ENCODE peak calls at places on chromosomes 2 and 18, in four cellular contexts. E, B, A and K are unnamed samples.

GRCh38 chr2:120108049-120108448 is 95.2 kb downstream of the EPB41L5 start:
- DNase-seq in E (no peak), A (no peak), B (no peak), K (no peak)

GRCh38 chr2:12504443-12504842 is 212.3 kb upstream of the TRIB2 start:
- DNase-seq in A (peak), B (no peak), E (no peak), K (no peak)

GRCh38 chr2:215556979-215557378 is 121.1 kb upstream of the FN1 start:
- DNase-seq in A (no peak), E (no peak), B (no peak), K (no peak)

GRCh38 chr2:137706786-137707613 is 257.3 kb upstream of the HNMT start:
- DNase-seq in E (no peak), A (no peak), B (no peak), K (no peak)

GRCh38 chr2:86413296-86414085 is 27.7 kb upstream of the KDM3A start:
- DNase-seq in E (no peak), A (no peak), B (no peak), K (no peak)

GRCh38 chr2:58908501-58909154 is 667.5 kb upstream of the FANCL start:
- DNase-seq in B (no peak), A (no peak), E (no peak), K (no peak)

GRCh38 chr2:56077352-56077915 is 106.4 kb upstream of the CCDC85A start:
- DNase-seq in E (peak), A (no peak), B (peak), K (peak)

GRCh38 chr2:146128216-146128615 is 1608.3 kb upstream of the ZEB2 start:
- DNase-seq in A (no peak), E (no peak), B (no peak), K (no peak)

GRCh38 chr2:208047840-208048239 is 22.5 kb upstream of the PLEKHM3 start:
- DNase-seq in E (no peak), B (no peak), A (no peak), K (no peak)

GRCh38 chr2:170324640-170325046 is 146.7 kb downstream of the MYO3B start:
- DNase-seq in E (peak), A (no peak), B (peak), K (peak)

GRCh38 chr2:20224191-20224715 is 677 bp downstream of the SDC1 start:
- DNase-seq in E (no peak), B (peak), A (no peak), K (no peak)

GRCh38 chr2:199742884-199743283 is 108.1 kb downstream of the FTCDNL1 start:
- DNase-seq in B (no peak), E (no peak), A (no peak), K (no peak)

DNA sequence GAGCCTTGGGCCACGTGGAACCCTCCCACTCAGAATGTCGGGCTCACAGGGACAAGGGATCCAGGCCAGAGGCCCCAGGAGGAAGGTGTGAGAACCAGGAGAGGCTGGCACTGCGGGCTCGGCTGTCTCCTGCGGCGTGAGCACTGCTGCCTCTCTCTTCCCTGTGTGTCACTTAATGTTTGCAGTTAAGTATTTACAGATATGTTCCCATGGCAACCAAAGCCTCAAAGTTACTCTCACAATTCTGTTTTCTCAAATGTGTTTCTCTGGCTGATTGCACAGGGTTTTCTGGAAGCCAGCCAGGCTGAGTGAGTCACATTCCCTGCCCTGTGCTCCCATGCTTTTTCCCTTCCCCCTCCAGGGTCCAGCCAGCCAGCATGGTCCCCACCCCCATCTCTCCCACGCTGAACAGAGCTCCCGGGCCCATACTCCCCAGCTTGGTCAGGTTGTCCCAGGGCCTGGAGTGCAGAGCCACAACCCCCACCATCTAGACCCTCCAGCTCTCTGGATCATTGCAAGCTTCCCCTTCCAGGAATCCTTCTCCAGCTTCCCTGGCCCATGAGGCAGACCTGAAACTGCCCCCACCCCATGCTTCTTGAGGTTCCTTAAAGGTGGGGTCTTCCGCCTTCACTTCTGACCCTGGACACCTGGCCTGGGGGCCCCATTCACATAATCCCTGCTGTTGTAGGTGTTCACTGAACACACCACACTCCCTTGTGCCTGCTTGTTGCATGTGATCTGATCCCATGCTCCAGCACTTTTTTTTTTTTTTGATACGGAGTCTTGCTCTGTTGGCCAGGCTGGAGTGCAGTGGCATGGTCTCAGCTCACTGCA is 265.9 kb downstream of the CELF4 start:
- DNase-seq in E (peak), B (no peak), A (peak), K (peak)
- H3K27ac ChIP-seq in E (no peak), B (no peak), A (no peak), K (no peak)

GRCh38 chr2:226759768-226760167 is 39.9 kb downstream of the IRS1 start:
- DNase-seq in A (no peak), E (no peak), B (no peak), K (no peak)

GRCh38 chr2:226756131-226756530 is 43.5 kb downstream of the IRS1 start:
- DNase-seq in A (no peak), E (peak), B (no peak), K (no peak)

GRCh38 chr2:226761195-226761583 is 38.4 kb downstream of the IRS1 start:
- DNase-seq in B (no peak), E (no peak), A (no peak), K (no peak)

GRCh38 chr2:226760412-226761194 is 39.0 kb downstream of the IRS1 start:
- DNase-seq in B (no peak), A (no peak), E (peak), K (no peak)

GRCh38 chr2:226758886-226759660 is 40.5 kb downstream of the IRS1 start:
- DNase-seq in E (no peak), B (no peak), A (no peak), K (no peak)
- TF ChIP-seq TAF1 in E (no peak), B (no peak), A (no peak), K (no peak)

GRCh38 chr2:171509945-171510731 is 12.1 kb upstream of the CYBRD1 start:
- DNase-seq in A (peak), E (no peak), B (no peak), K (no peak)
- TF ChIP-seq HDAC6 in A (no peak), E (no peak), B (no peak), K (no peak)

DNA sequence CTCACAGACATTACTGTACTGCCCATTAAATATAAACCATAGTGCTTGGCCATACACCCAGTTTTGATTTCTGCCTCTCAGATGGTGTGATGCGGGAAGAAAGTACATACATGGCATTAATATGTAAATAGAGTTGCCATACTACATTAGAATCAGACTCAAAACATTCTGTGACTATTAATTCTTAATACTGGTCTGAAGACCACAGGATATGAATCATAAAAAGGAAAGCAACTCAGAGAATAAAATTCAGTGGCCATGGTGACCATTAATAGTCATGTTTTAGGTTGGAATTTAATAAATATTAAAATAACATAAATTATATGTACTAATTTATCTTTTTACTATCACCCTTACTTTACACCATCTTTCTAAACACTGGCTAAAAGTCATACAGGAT is 33.0 kb upstream of the WDR75 start:
- DNase-seq in A (no peak), E (no peak), B (no peak), K (no peak)
- H3K27ac ChIP-seq in A (no peak), E (no peak), B (no peak), K (no peak)

DNA sequence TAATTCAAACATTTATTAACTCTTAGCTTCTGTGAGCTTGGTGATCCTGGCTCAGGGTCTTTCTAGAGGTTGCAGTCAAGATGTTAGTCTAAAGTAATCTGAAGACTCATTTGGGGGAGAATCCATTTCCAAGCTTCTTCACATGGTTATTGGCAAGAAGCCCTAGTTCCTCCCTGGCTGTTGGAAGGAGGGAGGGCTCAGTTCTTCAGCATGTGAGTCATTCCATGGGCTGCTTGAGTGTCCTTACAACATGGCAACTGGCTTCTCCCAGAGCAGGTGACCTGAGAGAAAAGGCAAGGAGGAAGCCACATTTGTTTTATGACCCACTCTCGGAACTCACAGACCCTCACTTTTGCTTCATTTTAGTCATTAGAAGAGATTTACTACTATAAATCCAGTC is 10.6 kb upstream of the C2orf74 start:
- DNase-seq in B (no peak), A (no peak), E (no peak), K (no peak)
- TF ChIP-seq TAF1 in B (no peak), A (no peak), E (no peak), K (no peak)

GRCh38 chr18:45590060-45590537 is 25.2 kb upstream of the SLC14A2 start:
- DNase-seq in B (no peak), E (no peak), A (no peak), K (no peak)
- TF ChIP-seq HDAC6 in B (no peak), E (no peak), A (no peak), K (no peak)

GRCh38 chr2:223613017-223613950 is 11.1 kb upstream of the SCG2 start:
- DNase-seq in A (no peak), E (peak), B (peak), K (peak)

GRCh38 chr2:223619486-223620129 is 17.4 kb upstream of the SCG2 start:
- DNase-seq in E (no peak), B (no peak), A (no peak), K (no peak)

GRCh38 chr2:223621901-223622300 is 19.7 kb upstream of the SCG2 start:
- DNase-seq in A (no peak), E (no peak), B (no peak), K (no peak)

GRCh38 chr2:223614534-223614933 is 12.4 kb upstream of the SCG2 start:
- DNase-seq in E (no peak), B (no peak), A (no peak), K (no peak)

GRCh38 chr2:223618172-223619035 is 16.2 kb upstream of the SCG2 start:
- DNase-seq in E (no peak), B (peak), A (no peak), K (no peak)
- H3K27ac ChIP-seq in E (no peak), B (no peak), A (no peak), K (no peak)

DNA sequence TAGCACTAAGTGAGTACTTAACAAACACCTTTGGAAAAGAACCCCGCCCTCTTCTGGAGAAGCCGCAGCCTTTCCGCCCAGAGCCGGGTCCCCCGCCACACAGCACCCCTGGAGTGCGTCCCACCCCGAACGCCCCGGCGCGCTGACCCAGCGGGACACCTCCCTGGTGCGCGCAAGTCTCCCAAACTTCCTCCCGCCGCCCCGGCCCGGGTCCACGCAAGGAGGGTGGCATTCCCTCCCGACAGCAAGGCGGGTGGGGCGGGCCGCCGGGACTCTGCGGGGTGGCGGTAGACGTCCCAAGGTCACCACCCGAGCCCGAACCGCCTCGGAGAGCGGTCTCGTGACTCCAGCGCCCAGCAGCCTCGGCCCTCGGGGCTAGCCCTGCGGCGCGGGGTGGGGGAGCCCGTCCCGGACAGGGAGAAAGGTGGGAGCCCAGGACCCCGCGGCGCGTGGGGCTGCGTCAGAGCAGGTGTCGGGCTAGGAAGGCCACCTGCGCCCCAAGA is 598 bp downstream of the CCDC93 start:
- DNase-seq in A (no peak), E (peak), B (peak), K (peak)
- TF ChIP-seq TAF1 in A (no peak), E (no peak), B (no peak), K (no peak)

DNA sequence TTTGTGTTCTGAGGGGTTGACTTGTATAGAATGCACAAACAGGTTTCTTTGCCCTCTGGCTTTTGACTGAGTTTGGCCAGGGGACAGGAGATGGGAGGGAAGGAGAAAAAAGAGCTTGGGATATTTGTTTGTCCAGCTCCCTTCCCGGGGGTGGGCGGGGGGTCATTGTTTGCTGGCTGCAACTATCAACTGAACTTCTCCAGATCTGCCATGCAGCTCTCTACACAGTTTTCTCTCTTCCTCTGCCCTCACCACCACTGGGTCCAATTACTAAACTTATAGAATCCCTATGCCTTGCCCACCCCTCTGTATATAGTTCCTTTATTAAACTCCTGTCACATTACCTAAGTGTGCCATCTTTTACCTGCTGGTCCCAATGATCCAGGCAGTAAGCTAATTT is 32.8 kb upstream of the CHN1 start:
- DNase-seq in E (no peak), A (no peak), B (no peak), K (no peak)
- TF ChIP-seq HDAC6 in E (no peak), A (no peak), B (no peak), K (no peak)

GRCh38 chr2:30503007-30503691 is 56.1 kb downstream of the LCLAT1 start:
- DNase-seq in E (no peak), A (no peak), B (no peak), K (no peak)

GRCh38 chr2:30505500-30506180 is 58.6 kb downstream of the LCLAT1 start:
- DNase-seq in E (peak), B (no peak), A (no peak), K (no peak)

GRCh38 chr2:30502310-30502709 is 55.3 kb downstream of the LCLAT1 start:
- DNase-seq in A (no peak), E (no peak), B (no peak), K (no peak)

GRCh38 chr2:30500699-30501098 is 53.7 kb downstream of the LCLAT1 start:
- DNase-seq in E (no peak), A (no peak), B (no peak), K (no peak)

GRCh38 chr2:30503692-30504076 is 56.6 kb downstream of the LCLAT1 start:
- DNase-seq in B (no peak), E (no peak), A (no peak), K (no peak)
- H3K27ac ChIP-seq in B (no peak), E (no peak), A (no peak), K (no peak)